ENCODE peak calls at places on chromosomes 7 and 10, in ten cellular contexts. E is islet precursor cell; L is AG04450; Q is transverse colon; K is stimulated activated CD8-positive, alpha-beta memory T cell treated with anti-CD3 and anti-CD28 coated beads, Interleukin-7, amount 100 ng/mL, for 4 hours; A is HFFc6; U is IMR-90; P is stimulated activated CD4-positive, alpha-beta T cell treated with anti-CD3 and anti-CD28 coated beads, Interleukin-2, amount 100 ng/mL, for 48 hours; I is CD8-positive, alpha-beta memory T cell; H is GM23338. T is an unnamed sample.

GRCh38 chr7:103778929-103779328 is 210.5 kb downstream of the RELN start:
- DNase-seq in U (no peak), A (no peak), Q (no peak), P (no peak), L (no peak), E (no peak), I (no peak), H (no peak), K (no peak), T (no peak)

GRCh38 chr10:126504761-126505112 is 116.5 kb upstream of the ADAM12 start:
- DNase-seq in P (no peak), I (no peak), A (no peak), L (no peak), H (no peak), Q (no peak), K (no peak), U (no peak), E (no peak), T (no peak)

GRCh38 chr10:94524146-94524545 is 21.4 kb upstream of the HELLS start:
- DNase-seq in I (no peak), H (no peak), P (no peak), U (peak), E (no peak), A (peak), K (no peak), L (peak), Q (no peak), T (peak)

GRCh38 chr10:84329094-84329611 is 764 bp downstream of the CCSER2 start:
- DNase-seq in E (peak), Q (peak), A (peak), L (no peak), H (peak), P (peak), K (peak), U (peak), I (peak), T (peak)

GRCh38 chr10:118394557-118395194 is 52.6 kb upstream of the FAM204A start:
- DNase-seq in U (no peak), E (no peak), H (no peak), P (no peak), L (no peak), I (no peak), A (no peak), K (no peak), Q (no peak), T (no peak)

GRCh38 chr7:48150086-48150485 is 21.2 kb upstream of the ABCA13 start:
- DNase-seq in E (no peak), P (no peak), K (no peak), U (no peak), L (no peak), Q (no peak), I (no peak), A (no peak), H (no peak), T (no peak)

GRCh38 chr7:43208189-43208588 is 95.7 kb downstream of the HECW1 start:
- DNase-seq in P (no peak), L (no peak), I (no peak), A (no peak), Q (no peak), K (no peak), E (no peak), H (peak), U (no peak), T (no peak)

GRCh38 chr7:157357129-157358040 is 20.6 kb downstream of the DNAJB6 start:
- DNase-seq in I (no peak), H (no peak), A (no peak), K (no peak), L (no peak), P (no peak), U (no peak), Q (no peak), E (no peak), T (no peak)

GRCh38 chr7:28685660-28686417 is 272.3 kb downstream of the TRIL start:
- DNase-seq in H (peak), K (no peak), I (no peak), U (peak), L (peak), Q (peak), A (peak), P (no peak), E (peak), T (peak)

GRCh38 chr10:79446451-79447020 is 1.1 kb upstream of the ZCCHC24 start:
- DNase-seq in K (peak), I (peak), U (no peak), L (no peak), H (peak), E (peak), Q (peak), A (no peak), P (no peak), T (peak)

GRCh38 chr10:42989481-42989921 is 87.4 kb upstream of the RET start:
- DNase-seq in K (no peak), Q (no peak), P (no peak), I (no peak), A (no peak), H (no peak), L (no peak), E (peak), U (no peak), T (no peak)

GRCh38 chr10:123429631-123430257 is 236.4 kb upstream of the GPR26 start:
- DNase-seq in L (no peak), E (no peak), Q (no peak), H (no peak), K (no peak), I (no peak), A (no peak), U (no peak), P (no peak), T (no peak)

GRCh38 chr7:116985575-116985974 is 32.3 kb downstream of the ST7 start:
- DNase-seq in K (no peak), E (no peak), L (no peak), P (no peak), I (no peak), H (no peak), A (no peak), U (no peak), Q (no peak), T (no peak)

GRCh38 chr7:69677054-69677847 is 79.0 kb downstream of the AUTS2 start:
- DNase-seq in A (no peak), P (no peak), Q (no peak), K (no peak), L (no peak), I (no peak), H (peak), E (no peak), U (no peak), T (no peak)

GRCh38 chr7:17915168-17915567 is 25.1 kb downstream of the SNX13 start:
- DNase-seq in L (no peak), A (no peak), P (no peak), U (no peak), K (no peak), Q (no peak), H (peak), I (no peak), E (peak), T (no peak)

GRCh38 chr10:1881636-1882035 is 144.3 kb upstream of the ADARB2 start:
- DNase-seq in A (no peak), L (no peak), E (no peak), I (no peak), P (no peak), U (no peak), K (no peak), Q (no peak), H (no peak), T (no peak)

GRCh38 chr10:33655165-33655815 is 320.8 kb upstream of the NRP1 start:
- DNase-seq in P (no peak), A (no peak), U (no peak), K (no peak), Q (no peak), I (no peak), H (no peak), E (peak), L (no peak), T (no peak)

GRCh38 chr7:2638224-2638991 is 6.6 kb downstream of the TTYH3 start:
- DNase-seq in U (peak), I (no peak), P (no peak), L (no peak), Q (no peak), K (no peak), A (peak), H (no peak), E (no peak), T (peak)

GRCh38 chr7:28329616-28330373 is 82.5 kb upstream of the CREB5 start:
- DNase-seq in U (no peak), A (no peak), H (no peak), L (no peak), E (no peak), Q (peak), P (no peak), K (peak), I (no peak), T (peak)

GRCh38 chr7:99139031-99139430 is 4.9 kb downstream of the SMURF1 start:
- DNase-seq in H (no peak), U (peak), I (no peak), A (no peak), Q (no peak), K (no peak), P (no peak), L (no peak), E (no peak), T (peak)

GRCh38 chr7:121262221-121262620 is 66.6 kb upstream of the WNT16 start:
- DNase-seq in P (no peak), E (no peak), H (no peak), K (no peak), Q (no peak), A (peak), I (no peak), L (peak), U (peak), T (peak)

GRCh38 chr7:147013820-147014219 is 897.2 kb downstream of the CNTNAP2 start:
- DNase-seq in E (no peak), P (no peak), Q (no peak), I (no peak), H (no peak), U (no peak), L (no peak), K (no peak), A (no peak), T (peak)

GRCh38 chr10:131678171-131678570 is 222.6 kb upstream of the PPP2R2D start:
- DNase-seq in A (no peak), H (no peak), Q (no peak), P (no peak), E (no peak), L (no peak), I (no peak), U (no peak), K (no peak), T (no peak)

GRCh38 chr7:134468054-134468453 is 9.2 kb upstream of the AKR1B1 start:
- DNase-seq in L (no peak), Q (no peak), U (no peak), H (no peak), A (no peak), I (no peak), K (no peak), E (no peak), P (no peak), T (no peak)

GRCh38 chr10:36163827-36164226 is 521.7 kb upstream of the FZD8 start:
- DNase-seq in U (no peak), K (no peak), I (no peak), L (no peak), Q (no peak), E (no peak), A (no peak), P (no peak), H (no peak), T (peak)

GRCh38 chr7:81516898-81517297 is 252.9 kb downstream of the HGF start:
- DNase-seq in E (no peak), K (no peak), U (peak), H (no peak), A (no peak), Q (no peak), L (no peak), I (no peak), P (no peak), T (peak)

GRCh38 chr7:142602183-142602582 is 147.1 kb upstream of the PRSS1 start:
- DNase-seq in E (no peak), A (no peak), U (no peak), P (no peak), Q (no peak), I (no peak), L (no peak), K (no peak), H (no peak), T (no peak)

GRCh38 chr7:55966851-55967250 is 2.5 kb downstream of the NIPSNAP2 start:
- DNase-seq in E (no peak), I (no peak), U (no peak), K (no peak), P (no peak), Q (no peak), L (no peak), A (no peak), H (no peak), T (no peak)

GRCh38 chr10:92839191-92840085 is 8.9 kb upstream of the EXOC6 start:
- DNase-seq in Q (peak), P (peak), H (peak), U (peak), E (peak), K (peak), L (no peak), A (peak), I (peak), T (peak)

GRCh38 chr10:122116331-122116730 is 127.4 kb downstream of the TACC2 start:
- DNase-seq in U (peak), A (no peak), K (no peak), I (no peak), P (no peak), L (peak), H (no peak), E (no peak), Q (no peak), T (peak)

GRCh38 chr7:140638311-140638791 is 2.3 kb downstream of the DENND2A start:
- DNase-seq in H (peak), K (no peak), I (no peak), A (peak), E (peak), L (peak), Q (no peak), P (no peak), U (peak), T (peak)